ENCODE peak calls at places on chromosomes 13 and 19, in ten cellular contexts. L is Calu3; S is AG09319; R is SW480; H is stimulated activated naive CD4-positive, alpha-beta T cell; E is NCI-H82; V is mammary epithelial cell; J is NCI-H2081; T is CD8-positive, alpha-beta T cell; X is mesenchymal stem cell. D is an unnamed sample.

GRCh38 chr13:101454767-101455166 is 2.3 kb downstream of the ITGBL1 start:
- DNase-seq in T (no peak), H (no peak), E (no peak), L (no peak), J (no peak), X (no peak), V (peak; percentile 62), R (no peak), S (no peak), D (no peak)

GRCh38 chr13:31225180-31225579 is 25.4 kb downstream of the B3GLCT start:
- DNase-seq in T (no peak), R (no peak), H (no peak), S (no peak), X (no peak), L (no peak), V (no peak), J (no peak), E (no peak), D (no peak)

GRCh38 chr13:113151745-113152707 is 6.4 kb upstream of the PROZ start:
- DNase-seq in R (no peak), T (peak; percentile 26), V (no peak), E (peak; percentile 25), J (no peak), H (no peak), S (peak; percentile 4), X (peak; percentile 71), L (no peak), D (no peak)

GRCh38 chr13:48486362-48486761 is 46.5 kb downstream of the RCBTB2 start:
- DNase-seq in V (no peak), H (no peak), T (no peak), J (no peak), X (no peak), R (no peak), L (no peak), S (no peak), E (no peak), D (no peak)

GRCh38 chr19:46299004-46299509 is 2.2 kb downstream of the HIF3A start:
- DNase-seq in V (peak; percentile 71), S (peak; percentile 53), T (no peak), X (peak; percentile 92), L (peak; percentile 99), J (peak; percentile 93), E (peak; percentile 81), R (peak; percentile 61), H (no peak), D (no peak)

GRCh38 chr13:47226516-47226915 is 329.7 kb upstream of the HTR2A start:
- DNase-seq in S (no peak), E (no peak), R (no peak), L (no peak), H (no peak), V (peak; percentile 10), J (no peak), T (no peak), X (peak; percentile 33), D (no peak)

GRCh38 chr13:114130708-114131580 is 1.5 kb downstream of the RASA3 start:
- DNase-seq in T (peak; percentile 74), S (peak; percentile 42), R (peak; percentile 83), X (peak; percentile 97), V (peak; percentile 73), J (no peak), E (peak; percentile 39), L (no peak), H (peak; percentile 76), D (peak; percentile 63)

GRCh38 chr13:94674609-94675348 is 37.6 kb downstream of the SOX21 start:
- DNase-seq in T (peak; percentile 49), X (peak; percentile 41), E (peak; percentile 90), H (peak; percentile 12), S (peak; percentile 8), V (peak; percentile 24), J (peak; percentile 62), R (peak; percentile 57), L (peak; percentile 28), D (peak; percentile 30)

GRCh38 chr13:60584976-60585375 is 188.0 kb downstream of the TDRD3 start:
- DNase-seq in L (no peak), H (no peak), R (no peak), E (no peak), X (no peak), V (no peak), J (no peak), S (no peak), T (no peak), D (no peak)

GRCh38 chr13:76791290-76791664 is 94.9 kb downstream of the KCTD12 start:
- DNase-seq in S (no peak), H (no peak), T (no peak), R (no peak), J (no peak), V (peak; percentile 13), X (no peak), E (no peak), L (no peak), D (no peak)

GRCh38 chr19:49295208-49295880 is 29.6 kb downstream of the SLC6A16 start:
- DNase-seq in R (no peak), T (no peak), H (no peak), J (no peak), L (no peak), X (no peak), V (no peak), S (no peak), E (no peak), D (no peak)

GRCh38 chr19:6103217-6103644 is 7.1 kb downstream of the RFX2 start:
- DNase-seq in T (no peak), H (no peak), E (no peak), S (peak; percentile 90), L (no peak), X (peak; percentile 38), J (no peak), R (no peak), V (peak; percentile 99), D (no peak)

GRCh38 chr19:39212377-39212742 is 8.3 kb upstream of the SYCN start:
- DNase-seq in V (no peak), S (no peak), L (peak; percentile 64), J (peak; percentile 5), X (peak; percentile 11), R (no peak), T (peak; percentile 63), H (peak; percentile 32), E (peak; percentile 83), D (peak; percentile 22)

GRCh38 chr13:44312898-44313551 is 60.6 kb upstream of the SERP2 start:
- DNase-seq in S (no peak), T (no peak), L (peak; percentile 8), X (peak; percentile 87), H (no peak), R (peak; percentile 81), V (peak; percentile 98), J (no peak), E (no peak), D (no peak)

GRCh38 chr13:50942630-50943311 is 33.2 kb downstream of the RNASEH2B start:
- DNase-seq in R (no peak), S (no peak), H (no peak), E (no peak), J (no peak), X (no peak), V (no peak), L (no peak), T (no peak), D (no peak)

GRCh38 chr13:41488124-41488523 is 30.8 kb downstream of the RGCC start:
- DNase-seq in V (no peak), J (no peak), H (peak; percentile 21), E (no peak), T (no peak), R (no peak), S (no peak), X (no peak), L (no peak), D (no peak)

GRCh38 chr19:27906081-27906480 is 1306.9 kb downstream of the UQCRFS1 start:
- DNase-seq in E (no peak), J (no peak), T (no peak), R (no peak), X (no peak), H (no peak), L (no peak), S (no peak), V (no peak), D (no peak)

GRCh38 chr19:44824758-44825157 is 15.9 kb downstream of the BCAM start:
- DNase-seq in X (no peak), E (peak; percentile 42), R (no peak), J (no peak), S (no peak), V (no peak), L (peak; percentile 32), H (no peak), T (no peak), D (no peak)

GRCh38 chr13:38767506-38768265 is 80.8 kb downstream of the FREM2 start:
- DNase-seq in X (no peak), V (peak; percentile 31), R (no peak), J (no peak), T (no peak), S (no peak), E (no peak), L (no peak), H (no peak), D (no peak)

GRCh38 chr19:54523403-54523802 is 20.8 kb downstream of the LAIR2 start:
- DNase-seq in V (peak; percentile 44), E (no peak), X (no peak), T (no peak), R (peak; percentile 72), H (no peak), L (no peak), S (no peak), J (no peak), D (no peak)

GRCh38 chr19:31568724-31569123 is 219.5 kb upstream of the TSHZ3 start:
- DNase-seq in T (no peak), X (no peak), R (no peak), H (no peak), L (no peak), J (no peak), E (no peak), V (no peak), S (no peak), D (no peak)

GRCh38 chr19:11944656-11945055 is 19.7 kb downstream of the ZNF700 start:
- DNase-seq in V (no peak), H (no peak), X (no peak), T (no peak), E (no peak), S (no peak), J (no peak), L (no peak), R (no peak), D (no peak)

GRCh38 chr19:32809254-32809653 is 60.3 kb downstream of the SLC7A9 start:
- DNase-seq in R (no peak), H (no peak), V (no peak), T (no peak), J (no peak), X (no peak), L (no peak), E (no peak), S (no peak), D (no peak)

GRCh38 chr13:21402586-21403307 is 56.4 kb downstream of the ZDHHC20 start:
- DNase-seq in V (peak; percentile 56), H (no peak), S (no peak), T (no peak), R (peak; percentile 20), J (no peak), E (no peak), X (peak; percentile 51), L (no peak), D (no peak)

GRCh38 chr19:19445911-19446361 is 40.5 kb downstream of the GATAD2A start:
- DNase-seq in R (no peak), J (no peak), T (no peak), H (no peak), V (peak; percentile 38), S (no peak), L (no peak), E (no peak), X (no peak), D (no peak)

GRCh38 chr19:38736413-38737280 is 7.6 kb downstream of the CAPN12 start:
- DNase-seq in L (peak; percentile 80), H (no peak), E (peak; percentile 86), S (no peak), R (peak; percentile 55), X (peak; percentile 31), J (peak; percentile 29), T (peak; percentile 68), V (peak; percentile 36), D (peak; percentile 51)

GRCh38 chr19:39301021-39301420 is 4.8 kb downstream of the IFNL1 start:
- DNase-seq in R (no peak), J (no peak), S (no peak), T (no peak), V (no peak), X (no peak), H (no peak), E (no peak), L (no peak), D (no peak)